ENCODE peak calls at places on chromosomes 13 and 19, in nine cellular contexts. O is AG04449, A is mesendoderm, W is tibial artery, D is OCI-LY7, V is colonic mucosa, K is uterus, N is heart left ventricle, X is cardiac muscle cell. Y is an unnamed sample.

GRCh38 chr13:99640260-99640659 is 139.0 kb downstream of the TM9SF2 start:
- DNase-seq in O (no peak), A (no peak), W (no peak), D (no peak), V (no peak), K (no peak), N (no peak), X (no peak), Y (no peak)

GRCh38 chr13:51733656-51734334 is 70.2 kb downstream of the DHRS12 start:
- DNase-seq in O (no peak), A (peak; percentile 27), W (no peak), D (no peak), V (no peak), K (no peak), N (no peak), X (no peak), Y (no peak)

GRCh38 chr13:73599232-73600128 is 534.7 kb downstream of the KLF12 start:
- DNase-seq in O (no peak), A (no peak), W (no peak), D (no peak), V (no peak), K (no peak), N (no peak), X (peak; percentile 12), Y (no peak)

GRCh38 chr19:10419200-10419645 is 1.1 kb upstream of the PDE4A start:
- DNase-seq in O (no peak), A (no peak), W (no peak), D (no peak), V (no peak), K (no peak), N (no peak), X (no peak), Y (no peak)

GRCh38 chr13:107020393-107020792 is 452.5 kb upstream of the ARGLU1 start:
- DNase-seq in O (no peak), A (peak; percentile 56), W (no peak), D (no peak), V (no peak), K (no peak), N (no peak), X (no peak), Y (no peak)

GRCh38 chr13:50122465-50122864 is 107.2 kb downstream of the KCNRG start:
- DNase-seq in O (no peak), A (peak; percentile 36), W (no peak), D (peak; percentile 32), V (no peak), K (no peak), N (no peak), X (no peak), Y (no peak)

GRCh38 chr19:7900401-7900870 is 3.2 kb upstream of the MAP2K7 start:
- DNase-seq in O (no peak), A (no peak), W (no peak), D (no peak), V (no peak), K (no peak), N (no peak), X (no peak), Y (no peak)

GRCh38 chr19:5251096-5252065 is 89.2 kb downstream of the PTPRS start:
- DNase-seq in O (no peak), A (peak; percentile 43), W (no peak), D (no peak), V (no peak), K (no peak), N (no peak), X (no peak), Y (no peak)

GRCh38 chr13:19634129-19634740 is 776 bp downstream of the MPHOSPH8 start:
- DNase-seq in O (no peak), A (peak; percentile 57), W (no peak), D (peak; percentile 23), V (no peak), K (no peak), N (peak; percentile 28), X (peak; percentile 50), Y (peak; percentile 2)

GRCh38 chr19:14265285-14266036 is 59.5 kb upstream of the ADGRL1 start:
- DNase-seq in O (no peak), A (peak; percentile 75), W (no peak), D (no peak), V (no peak), K (peak; percentile 21), N (no peak), X (peak; percentile 21), Y (no peak)

GRCh38 chr19:4589579-4590410 is 30.3 kb upstream of the SEMA6B start:
- DNase-seq in O (no peak), A (peak; percentile 37), W (no peak), D (peak; percentile 58), V (no peak), K (no peak), N (peak; percentile 31), X (no peak), Y (no peak)

GRCh38 chr19:35373492-35373891 is 2.6 kb downstream of the GPR42 start:
- DNase-seq in O (no peak), A (no peak), W (no peak), D (no peak), V (no peak), K (no peak), N (no peak), X (no peak), Y (no peak)

GRCh38 chr19:40279761-40280607 is 5.2 kb downstream of the AKT2 start:
- DNase-seq in O (no peak), A (peak; percentile 65), W (no peak), D (peak; percentile 37), V (no peak), K (no peak), N (no peak), X (no peak), Y (no peak)

GRCh38 chr19:40279120-40279551 is 6.0 kb downstream of the AKT2 start:
- DNase-seq in O (no peak), A (no peak), W (peak; percentile 54), D (no peak), V (peak; percentile 37), K (peak; percentile 84), N (peak; percentile 81), X (peak; percentile 79), Y (no peak)

GRCh38 chr19:40280608-40281221 is 4.4 kb downstream of the AKT2 start:
- DNase-seq in O (no peak), A (peak; percentile 57), W (no peak), D (peak; percentile 36), V (peak; percentile 91), K (no peak), N (no peak), X (no peak), Y (no peak)

GRCh38 chr19:40277356-40277755 is 7.8 kb downstream of the AKT2 start:
- DNase-seq in O (no peak), A (no peak), W (no peak), D (no peak), V (no peak), K (no peak), N (no peak), X (no peak), Y (no peak)

GRCh38 chr19:40278361-40279045 is 6.6 kb downstream of the AKT2 start:
- DNase-seq in O (no peak), A (no peak), W (no peak), D (no peak), V (no peak), K (no peak), N (no peak), X (no peak), Y (no peak)
- H3K4me3 ChIP-seq in O (no peak overlapping the region), A (no peak overlapping the region), W (peak overlapping the region; percentile 36), D (no peak overlapping the region), V (no peak overlapping the region), K (peak overlapping the region; percentile 30), N (no peak overlapping the region), X (no peak overlapping the region), Y (no peak overlapping the region)

DNA sequence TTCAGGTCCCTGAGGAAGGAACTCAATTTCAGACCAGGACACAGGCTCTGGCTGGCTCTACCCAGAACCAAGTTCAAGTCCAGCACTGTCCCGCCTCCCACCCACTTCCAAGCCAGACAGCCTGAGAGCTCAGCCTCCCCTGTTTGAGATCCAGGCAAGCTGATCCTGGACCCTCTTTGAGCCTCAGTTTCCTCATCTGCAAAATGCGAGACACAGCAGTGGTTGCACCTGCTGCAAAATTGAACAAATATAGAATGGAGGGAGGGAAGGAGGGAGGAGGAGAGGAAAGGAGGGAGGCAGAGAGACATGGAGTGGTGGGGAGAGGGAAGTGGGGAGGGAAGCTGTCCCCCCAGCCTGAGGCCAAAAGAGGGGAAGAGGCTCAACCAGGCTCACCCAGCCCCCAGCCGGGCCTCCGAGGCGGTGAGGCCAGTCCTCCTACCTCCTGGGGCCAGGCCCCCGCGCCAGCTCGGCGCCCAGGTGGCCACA is 721 bp downstream of the TMEM221 start:
- DNase-seq in O (no peak), A (no peak), W (no peak), D (no peak), V (no peak), K (no peak), N (no peak), X (no peak), Y (no peak)
- H3K4me3 ChIP-seq in O (no peak overlapping the region), A (no peak overlapping the region), W (peak overlapping the region; percentile 51), D (no peak overlapping the region), V (peak overlapping the region; percentile 34), K (peak overlapping the region; percentile 59), N (no peak overlapping the region), X (peak overlapping the region; percentile 52), Y (no peak overlapping the region)

GRCh38 chr19:48258350-48258749 is 2.6 kb upstream of the CARD8 start:
- DNase-seq in O (no peak), A (no peak), W (no peak), D (peak; percentile 51), V (no peak), K (no peak), N (no peak), X (no peak), Y (no peak)
- H3K4me3 ChIP-seq in O (no peak overlapping the region), A (no peak overlapping the region), W (no peak overlapping the region), D (peak overlapping the region; percentile 68), V (no peak overlapping the region), K (no peak overlapping the region), N (no peak overlapping the region), X (no peak overlapping the region), Y (no peak overlapping the region)

GRCh38 chr13:24681930-24682329 is 1.7 kb downstream of the ATP12A start:
- DNase-seq in O (no peak), A (peak; percentile 32), W (no peak), D (no peak), V (no peak), K (no peak), N (no peak), X (no peak), Y (no peak)

GRCh38 chr13:24678151-24678550 is 2.1 kb upstream of the ATP12A start:
- DNase-seq in O (no peak), A (no peak), W (no peak), D (no peak), V (no peak), K (no peak), N (no peak), X (no peak), Y (no peak)

GRCh38 chr13:24680258-24680920 is at the start of gene ATP12A:
- DNase-seq in O (no peak), A (peak; percentile 85), W (no peak), D (no peak), V (peak; percentile 46), K (no peak), N (no peak), X (no peak), Y (no peak)

GRCh38 chr13:24680921-24681585 is 845 bp downstream of the ATP12A start:
- DNase-seq in O (no peak), A (peak; percentile 23), W (no peak), D (no peak), V (no peak), K (no peak), N (no peak), X (no peak), Y (no peak)

DNA sequence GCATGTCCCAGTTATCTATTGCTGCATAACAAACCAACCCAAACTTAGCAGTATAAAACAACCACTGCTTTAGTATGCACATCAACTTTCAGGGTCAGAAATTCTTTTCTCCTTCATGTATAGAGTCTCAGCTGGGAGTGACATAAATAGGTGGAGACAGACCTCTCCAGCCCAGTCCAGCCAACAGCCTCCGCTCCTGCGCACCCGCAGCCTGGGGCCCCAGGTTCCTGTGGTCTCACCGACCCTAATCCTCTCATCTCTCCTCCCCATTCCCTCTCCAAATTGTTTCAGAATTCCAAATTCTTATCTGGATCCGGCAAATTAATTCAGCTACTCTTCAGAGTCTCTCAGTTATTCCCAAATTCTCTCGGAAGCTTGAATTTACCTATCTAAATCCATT is 522 bp upstream of the ATP12A start:
- DNase-seq in O (no peak), A (peak; percentile 13), W (no peak), D (no peak), V (no peak), K (no peak), N (no peak), X (no peak), Y (no peak)
- H3K4me3 ChIP-seq in O (no peak overlapping the region), A (no peak overlapping the region), W (no peak overlapping the region), D (peak overlapping the region; percentile 63), V (no peak overlapping the region), K (no peak overlapping the region), N (no peak overlapping the region), X (peak overlapping the region; percentile 45), Y (no peak overlapping the region)

Y was measured in AG09309.